ENCODE peak calls at places on chromosomes 16 and 17, in nine cellular contexts. U is HepG2, H is AG09319, T is hepatocyte, E is sigmoid colon, L is MM.1S, Y is neural progenitor cell, A is cardiac muscle cell, M is uterus. J is an unnamed sample.

GRCh38 chr17:13704333-13704732 is 102.6 kb upstream of the HS3ST3A1 start:
- DNase-seq in M (no peak), A (peak), E (no peak), Y (no peak), H (no peak), T (no peak), U (no peak), L (no peak), J (no peak)

GRCh38 chr16:18950469-18951185 is 24.4 kb upstream of the SMG1 start:
- DNase-seq in M (no peak), H (no peak), U (no peak), Y (no peak), A (no peak), L (no peak), E (no peak), T (no peak), J (no peak)

GRCh38 chr16:35207059-35207999 is 1747.9 kb downstream of the TP53TG3F start:
- DNase-seq in E (no peak), Y (no peak), H (no peak), M (no peak), L (peak), T (no peak), A (no peak), U (no peak), J (no peak)

GRCh38 chr17:59296190-59296589 is 35.3 kb upstream of the YPEL2 start:
- DNase-seq in M (no peak), E (no peak), Y (peak), A (no peak), H (no peak), L (no peak), U (no peak), T (no peak), J (no peak)

GRCh38 chr16:28035866-28036393 is 27.6 kb downstream of the GSG1L start:
- DNase-seq in M (no peak), U (no peak), Y (no peak), A (no peak), E (no peak), H (no peak), T (no peak), L (no peak), J (no peak)

GRCh38 chr16:83689385-83689831 is 118.4 kb upstream of the HSBP1 start:
- DNase-seq in Y (no peak), A (peak), U (no peak), L (no peak), E (no peak), T (peak), H (peak), M (peak), J (peak)

GRCh38 chr16:4316103-4316731 is 350 bp downstream of the GLIS2 start:
- DNase-seq in E (peak), Y (peak), U (no peak), L (no peak), A (peak), T (peak), M (peak), H (no peak), J (no peak)

GRCh38 chr16:27316038-27316680 is 2.4 kb downstream of the IL4R start:
- DNase-seq in H (no peak), T (no peak), Y (no peak), U (no peak), E (peak), A (no peak), M (peak), L (no peak), J (no peak)

GRCh38 chr17:20920813-20921199 is 122.0 kb downstream of the USP22 start:
- DNase-seq in H (no peak), T (no peak), Y (no peak), M (no peak), E (no peak), A (peak), L (no peak), U (no peak), J (no peak)

GRCh38 chr17:78502611-78503148 is 74.5 kb downstream of the DNAH17 start:
- DNase-seq in M (no peak), Y (no peak), T (no peak), H (no peak), A (no peak), E (no peak), U (no peak), L (no peak), J (no peak)

GRCh38 chr17:37839196-37839978 is 84.8 kb upstream of the TBC1D3K start:
- DNase-seq in Y (no peak), M (no peak), T (no peak), A (no peak), E (no peak), L (no peak), U (no peak), H (no peak), J (no peak)

GRCh38 chr16:89686520-89687091 is at the start of gene CDK10:
- DNase-seq in H (peak), E (peak), T (peak), Y (peak), L (peak), U (no peak), A (peak), M (peak), J (peak)

GRCh38 chr17:42917236-42917603 is 16.6 kb downstream of the G6PC1 start:
- DNase-seq in E (no peak), L (no peak), U (no peak), A (no peak), T (no peak), Y (no peak), H (no peak), M (no peak), J (no peak)

GRCh38 chr16:15604460-15605390 is 38.2 kb downstream of the MARF1 start:
- DNase-seq in U (no peak), H (no peak), M (no peak), E (no peak), L (no peak), A (peak), T (no peak), Y (no peak), J (no peak)

GRCh38 chr16:70736454-70737376 is 50.9 kb upstream of the MTSS2 start:
- DNase-seq in L (no peak), A (no peak), E (no peak), T (no peak), H (no peak), M (no peak), U (no peak), Y (peak), J (no peak)

GRCh38 chr17:27496005-27496404 is 39.8 kb downstream of the KSR1 start:
- DNase-seq in L (no peak), H (no peak), A (no peak), Y (no peak), T (no peak), M (no peak), U (no peak), E (no peak), J (peak)

GRCh38 chr17:81935709-81936084 is 1.4 kb downstream of the PYCR1 start:
- DNase-seq in M (no peak), H (no peak), Y (no peak), T (no peak), A (no peak), U (no peak), L (no peak), E (no peak), J (no peak)

GRCh38 chr17:57984936-57985674 is 2.9 kb downstream of the VEZF1 start:
- DNase-seq in U (no peak), H (no peak), A (no peak), T (no peak), E (no peak), L (no peak), M (no peak), Y (no peak), J (no peak)

GRCh38 chr16:26186221-26186620 is 494.5 kb downstream of the HS3ST4 start:
- DNase-seq in L (no peak), H (no peak), Y (no peak), U (no peak), E (no peak), A (no peak), T (no peak), M (no peak), J (no peak)

GRCh38 chr16:54015147-54015546 is 271.4 kb downstream of the IRX3 start:
- DNase-seq in U (no peak), T (no peak), H (no peak), A (no peak), M (no peak), L (no peak), Y (no peak), E (no peak), J (no peak)

GRCh38 chr16:66846266-66846665 is 2.1 kb downstream of the CA7 start:
- DNase-seq in E (no peak), T (no peak), Y (no peak), U (no peak), M (no peak), H (no peak), A (no peak), L (no peak), J (no peak)

GRCh38 chr17:62778990-62779681 is 29.0 kb downstream of the MARCHF10 start:
- DNase-seq in M (peak), E (no peak), A (peak), H (peak), T (peak), L (no peak), U (peak), Y (no peak), J (no peak)

GRCh38 chr17:81303385-81303784 is 8.3 kb upstream of the SLC38A10 start:
- DNase-seq in E (no peak), M (no peak), T (no peak), A (no peak), L (no peak), U (no peak), H (no peak), Y (no peak), J (no peak)

GRCh38 chr17:28612531-28612930 is 1.5 kb downstream of the RSKR start:
- DNase-seq in Y (no peak), H (no peak), U (no peak), E (no peak), T (no peak), L (no peak), A (no peak), M (no peak), J (no peak)

GRCh38 chr16:89478576-89479221 is 11.7 kb downstream of the ANKRD11 start:
- DNase-seq in M (no peak), T (no peak), E (no peak), Y (no peak), A (peak), L (no peak), H (no peak), U (peak), J (no peak)

GRCh38 chr16:48235556-48236136 is 8.5 kb upstream of the LONP2 start:
- DNase-seq in L (no peak), E (no peak), A (peak), U (peak), T (no peak), M (no peak), Y (no peak), H (no peak), J (no peak)

GRCh38 chr16:85398688-85399582 is 214.2 kb upstream of the GSE1 start:
- DNase-seq in E (peak), Y (no peak), H (no peak), A (no peak), M (no peak), U (no peak), L (no peak), T (no peak), J (no peak)

GRCh38 chr17:72969293-72969692 is 123.2 kb downstream of the SLC39A11 start:
- DNase-seq in T (no peak), Y (no peak), A (no peak), H (no peak), U (no peak), E (no peak), L (no peak), M (no peak), J (no peak)

GRCh38 chr16:78137782-78138616 is 38.5 kb downstream of the WWOX start:
- DNase-seq in U (no peak), E (no peak), T (no peak), M (no peak), Y (no peak), H (no peak), L (no peak), A (no peak), J (no peak)

GRCh38 chr17:27493088-27493487 is 36.8 kb downstream of the KSR1 start:
- DNase-seq in E (no peak), H (no peak), A (no peak), U (no peak), T (no peak), L (no peak), M (no peak), Y (no peak), J (no peak)

GRCh38 chr16:66367968-66368891 is 1.7 kb downstream of the CDH5 start:
- DNase-seq in H (no peak), L (no peak), Y (peak), M (no peak), U (no peak), A (no peak), T (no peak), E (no peak), J (no peak)

GRCh38 chr16:12426122-12426521 is 377.6 kb downstream of the CPPED1 start:
- DNase-seq in L (no peak), H (no peak), E (no peak), U (no peak), A (peak), Y (peak), M (no peak), T (peak), J (no peak)

GRCh38 chr16:2992383-2993081 is 12.3 kb upstream of the PKMYT1 start:
- DNase-seq in E (no peak), L (no peak), Y (no peak), U (no peak), T (no peak), A (no peak), H (no peak), M (no peak), J (no peak)

GRCh38 chr17:9414471-9414870 is 161.1 kb downstream of the STX8 start:
- DNase-seq in Y (no peak), H (no peak), E (no peak), M (no peak), L (peak), T (no peak), A (no peak), U (no peak), J (peak)

GRCh38 chr17:27569884-27570577 is 61.0 kb upstream of the LGALS9 start:
- DNase-seq in Y (no peak), L (no peak), M (no peak), E (no peak), A (no peak), U (peak), T (no peak), H (no peak), J (no peak)

GRCh38 chr17:18172528-18173278 is 10.9 kb upstream of the ALKBH5 start:
- DNase-seq in Y (no peak), M (no peak), A (no peak), E (no peak), U (no peak), L (no peak), T (no peak), H (no peak), J (no peak)

GRCh38 chr16:11542069-11542775 is 44.5 kb downstream of the LITAF start:
- DNase-seq in T (no peak), Y (no peak), M (no peak), E (no peak), L (no peak), A (peak), U (no peak), H (no peak), J (no peak)

GRCh38 chr16:3045758-3046505 is 429 bp upstream of the MMP25 start:
- DNase-seq in A (peak), L (no peak), T (no peak), Y (peak), H (no peak), U (no peak), M (no peak), E (no peak), J (peak)

GRCh38 chr16:27470567-27471431 is 68.8 kb downstream of the IL21R start:
- DNase-seq in Y (no peak), M (peak), U (peak), E (no peak), L (no peak), H (no peak), T (no peak), A (peak), J (no peak)

DNA sequence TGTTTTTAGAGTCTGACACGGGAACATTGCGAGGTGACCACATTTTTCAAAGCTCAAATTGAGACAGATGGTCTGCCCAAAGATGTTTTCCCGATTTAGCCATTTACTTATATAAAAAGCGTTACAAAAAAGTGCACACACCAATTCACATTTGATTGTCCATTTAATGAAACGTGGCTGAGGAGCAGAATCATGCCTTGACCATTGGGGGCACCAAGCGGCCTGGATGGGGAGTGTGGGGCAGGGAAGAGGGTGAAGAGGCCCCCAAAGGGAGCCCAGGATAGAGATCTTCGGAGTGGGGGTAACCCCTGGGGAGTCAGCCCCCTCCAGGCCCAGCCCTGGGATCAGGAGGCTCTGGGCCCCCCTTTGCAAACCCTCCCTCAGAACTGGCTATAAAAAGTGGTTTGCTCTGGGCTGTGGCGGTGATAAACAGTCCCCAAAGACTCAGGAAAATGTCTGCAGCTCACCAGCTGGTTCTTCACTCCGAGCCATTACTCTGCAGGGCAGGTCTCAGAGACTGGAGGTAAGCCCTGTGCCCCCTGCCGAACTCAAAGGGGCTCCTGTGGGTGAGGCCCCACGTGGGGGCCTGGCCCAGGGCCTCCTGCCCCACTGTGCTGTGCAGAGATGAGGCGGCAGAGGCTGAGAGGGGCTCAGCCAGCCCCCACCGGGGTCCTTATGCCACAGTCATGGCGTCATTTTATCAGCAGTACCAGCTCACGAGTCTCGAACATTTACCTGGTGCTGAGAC is 105.9 kb upstream of the SEC14L1 start:
- DNase-seq in Y (no peak), T (no peak), L (no peak), E (no peak), U (no peak), A (no peak), M (no peak), H (no peak), J (no peak)
- TF ChIP-seq CTCF in Y (no peak), T (no peak), L (no peak), E (no peak), U (peak), A (no peak), M (no peak), H (no peak), J (no peak)

DNA sequence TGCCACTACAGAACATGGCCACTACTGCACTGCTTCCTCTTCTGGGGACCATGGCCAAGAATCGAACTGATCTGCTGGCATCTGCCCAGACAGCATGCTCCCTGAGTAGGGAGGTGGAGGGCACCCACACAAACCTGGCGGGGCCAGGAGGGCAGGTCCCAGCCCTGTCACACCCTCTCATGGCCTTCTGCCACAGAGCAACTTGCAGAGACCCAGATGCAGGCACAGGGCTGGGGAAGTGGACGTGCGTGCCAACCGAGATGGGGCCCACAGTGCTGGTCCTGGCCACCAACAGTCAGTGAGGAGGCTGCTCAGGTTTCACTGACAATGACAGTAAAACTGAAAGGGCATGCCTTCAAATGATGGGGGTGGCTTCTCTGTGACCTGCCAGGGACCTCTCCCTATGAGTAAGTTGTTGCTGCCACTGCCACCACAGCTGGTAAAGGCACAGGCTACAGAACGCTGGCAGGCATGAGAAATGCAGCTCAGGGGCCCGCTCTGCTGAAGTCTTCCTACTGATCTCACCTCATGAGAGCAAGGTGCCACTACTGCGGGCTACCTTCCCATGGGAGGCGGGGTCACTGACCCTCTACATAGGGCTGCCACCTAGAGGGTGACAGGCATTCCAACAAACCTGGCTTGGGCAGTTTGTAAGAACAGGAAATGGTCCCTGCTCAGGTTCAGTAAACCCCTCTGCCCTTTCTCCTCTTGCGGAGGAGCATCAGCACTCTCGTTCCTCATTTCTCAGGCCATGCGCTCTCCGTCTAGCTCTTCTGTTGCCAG is 15.5 kb downstream of the HIC1 start:
- DNase-seq in A (no peak), T (no peak), Y (no peak), H (no peak), L (no peak), M (peak), E (no peak), U (no peak), J (peak)
- TF ChIP-seq CTCF in A (no peak), T (no peak), Y (no peak), H (no peak), L (no peak), M (no peak), E (no peak), U (peak), J (peak)

GRCh38 chr16:60137891-60138290 is 1403.8 kb upstream of the GOT2 start:
- DNase-seq in L (no peak), T (no peak), E (no peak), A (no peak), Y (no peak), U (no peak), M (no peak), H (no peak), J (no peak)
- TF ChIP-seq CTCF in L (no peak), T (no peak), E (no peak), A (no peak), Y (no peak), U (no peak), M (no peak), H (no peak), J (no peak)

GRCh38 chr17:16215273-16215964 is at the start of gene NCOR1:
- DNase-seq in L (peak), E (peak), M (peak), U (peak), T (peak), Y (peak), A (peak), H (peak), J (peak)
- TF ChIP-seq CTCF in L (peak), E (no peak), M (peak), U (peak), T (peak), Y (peak), A (peak), H (peak), J (no peak)

GRCh38 chr16:50717109-50717893 is 23.9 kb downstream of the NOD2 start:
- DNase-seq in U (no peak), M (no peak), Y (no peak), T (no peak), L (no peak), H (no peak), A (no peak), E (no peak), J (no peak)

GRCh38 chr16:50721549-50722409 is 20.1 kb upstream of the CYLD start:
- DNase-seq in L (no peak), H (no peak), M (no peak), A (no peak), E (peak), T (no peak), Y (no peak), U (no peak), J (no peak)

GRCh38 chr16:50718061-50718760 is 23.7 kb upstream of the CYLD start:
- DNase-seq in L (no peak), T (no peak), E (peak), U (no peak), H (no peak), M (no peak), Y (no peak), A (peak), J (no peak)

GRCh38 chr16:50718761-50719400 is 23.0 kb upstream of the CYLD start:
- DNase-seq in A (no peak), Y (no peak), H (no peak), U (no peak), M (no peak), E (peak), T (no peak), L (no peak), J (no peak)

GRCh38 chr16:50719401-50720337 is 22.2 kb upstream of the CYLD start:
- DNase-seq in Y (no peak), H (no peak), U (peak), L (no peak), T (peak), A (no peak), M (no peak), E (peak), J (no peak)
- TF ChIP-seq CTCF in Y (peak), H (no peak), U (peak), L (no peak), T (no peak), A (no peak), M (no peak), E (no peak), J (no peak)

GRCh38 chr17:61415374-61416210 is 15.9 kb downstream of the TBX2 start:
- DNase-seq in E (peak), H (no peak), Y (no peak), L (no peak), T (no peak), M (no peak), A (peak), U (no peak), J (peak)
- TF ChIP-seq CTCF in E (no peak), H (no peak), Y (no peak), L (no peak), T (no peak), M (no peak), A (no peak), U (no peak), J (no peak)

J was measured in GM20000.